ENCODE peak calls at places on chromosomes 6 and 20, in seven cellular contexts. V, H, P, X, L, D and M are unnamed samples.
A peak's percentile ranks its signal among the peaks of the same experiment; 100 is the strongest.

GRCh38 chr20:9454781-9455180 is 59.6 kb upstream of the LAMP5 start:
- DNase-seq in V (no peak), H (no peak), P (no peak), X (no peak), L (no peak), D (no peak), M (no peak)

GRCh38 chr6:47419621-47420020 is 58.0 kb upstream of the CD2AP start:
- DNase-seq in V (no peak), H (no peak), P (no peak), X (no peak), L (no peak), D (no peak), M (no peak)

GRCh38 chr6:151016107-151016506 is 150.6 kb downstream of the MTHFD1L start:
- DNase-seq in V (no peak), H (no peak), P (no peak), X (no peak), L (no peak), D (no peak), M (no peak)

GRCh38 chr6:134935076-134935475 is 14.8 kb downstream of the ALDH8A1 start:
- DNase-seq in V (no peak), H (no peak), P (no peak), X (no peak), L (no peak), D (no peak), M (no peak)

GRCh38 chr6:163533443-163533842 is 118.9 kb downstream of the QKI start:
- DNase-seq in V (peak; percentile 67), H (no peak), P (no peak), X (no peak), L (no peak), D (no peak), M (peak; percentile 29)

GRCh38 chr6:83708970-83709747 is at the start of gene SNAP91:
- DNase-seq in V (no peak), H (no peak), P (no peak), X (peak; percentile 66), L (peak; percentile 85), D (peak; percentile 26), M (no peak)

GRCh38 chr6:112037783-112038216 is 16.1 kb upstream of the CCN6 start:
- DNase-seq in V (no peak), H (no peak), P (no peak), X (peak; percentile 79), L (no peak), D (no peak), M (peak; percentile 84)

GRCh38 chr20:19647992-19648391 is 110.1 kb upstream of the RIN2 start:
- DNase-seq in V (no peak), H (no peak), P (no peak), X (no peak), L (no peak), D (no peak), M (no peak)

GRCh38 chr6:26329763-26330511 is 35.1 kb upstream of the BTN3A2 start:
- DNase-seq in V (no peak), H (no peak), P (peak; percentile 21), X (no peak), L (peak; percentile 66), D (peak; percentile 81), M (no peak)

GRCh38 chr20:21518292-21518991 is 4.6 kb upstream of the NKX2-2 start:
- DNase-seq in V (no peak), H (peak; percentile 81), P (no peak), X (no peak), L (peak; percentile 29), D (no peak), M (no peak)

GRCh38 chr6:82143041-82143481 is 104.5 kb downstream of the IBTK start:
- DNase-seq in V (peak; percentile 35), H (no peak), P (no peak), X (no peak), L (no peak), D (no peak), M (peak; percentile 56)

GRCh38 chr6:80523029-80523428 is 416.6 kb downstream of the BCKDHB start:
- DNase-seq in V (no peak), H (no peak), P (no peak), X (no peak), L (no peak), D (no peak), M (no peak)

GRCh38 chr6:82017316-82017715 is 230.2 kb downstream of the IBTK start:
- DNase-seq in V (no peak), H (no peak), P (no peak), X (peak; percentile 65), L (peak; percentile 45), D (no peak), M (no peak)

GRCh38 chr6:35048631-35049083 is 92.5 kb downstream of the TCP11 start:
- DNase-seq in V (no peak), H (no peak), P (no peak), X (no peak), L (peak; percentile 68), D (no peak), M (no peak)

GRCh38 chr20:60034231-60035110 is 76.2 kb downstream of the CDH26 start:
- DNase-seq in V (no peak), H (no peak), P (no peak), X (no peak), L (no peak), D (no peak), M (no peak)

GRCh38 chr6:68235192-68235812 is 399.8 kb upstream of the ADGRB3 start:
- DNase-seq in V (no peak), H (no peak), P (no peak), X (no peak), L (no peak), D (peak; percentile 2), M (no peak)

GRCh38 chr6:108957221-108957620 is 109.0 kb downstream of the ARMC2 start:
- DNase-seq in V (no peak), H (no peak), P (no peak), X (no peak), L (no peak), D (no peak), M (no peak)

GRCh38 chr20:62203378-62204030 is 16.6 kb downstream of the HRH3 start:
- DNase-seq in V (no peak), H (no peak), P (no peak), X (no peak), L (no peak), D (no peak), M (no peak)

GRCh38 chr6:82204010-82204409 is 43.5 kb downstream of the IBTK start:
- DNase-seq in V (no peak), H (no peak), P (no peak), X (no peak), L (no peak), D (no peak), M (no peak)

GRCh38 chr6:160103825-160104100 is 17.9 kb upstream of the SLC22A1 start:
- DNase-seq in V (no peak), H (no peak), P (no peak), X (no peak), L (no peak), D (no peak), M (no peak)

GRCh38 chr6:29653452-29654038 is 3.3 kb upstream of the MOG start:
- DNase-seq in V (peak; percentile 48), H (peak; percentile 48), P (no peak), X (peak; percentile 2), L (no peak), D (peak; percentile 87), M (peak; percentile 49)

GRCh38 chr6:146593978-146594377 is 4.8 kb upstream of the ADGB start:
- DNase-seq in V (no peak), H (no peak), P (no peak), X (no peak), L (no peak), D (no peak), M (no peak)

GRCh38 chr20:31966991-31967655 is 828 bp upstream of the XKR7 start:
- DNase-seq in V (no peak), H (no peak), P (no peak), X (no peak), L (no peak), D (no peak), M (no peak)

GRCh38 chr6:170295519-170296422 is 4.9 kb upstream of the DLL1 start:
- DNase-seq in V (no peak), H (no peak), P (no peak), X (peak; percentile 36), L (peak; percentile 97), D (peak; percentile 56), M (no peak)

GRCh38 chr6:44025226-44025625 is 102.0 kb downstream of the MRPL14 start:
- DNase-seq in V (no peak), H (no peak), P (no peak), X (no peak), L (no peak), D (no peak), M (no peak)

GRCh38 chr6:113564401-113565161 is 292.6 kb upstream of the MARCKS start:
- DNase-seq in V (peak; percentile 87), H (peak; percentile 52), P (no peak), X (no peak), L (peak; percentile 94), D (peak; percentile 76), M (peak; percentile 60)

GRCh38 chr20:22921595-22922421 is 113.3 kb upstream of the SSTR4 start:
- DNase-seq in V (peak; percentile 3), H (no peak), P (no peak), X (no peak), L (no peak), D (no peak), M (no peak)

GRCh38 chr20:6679086-6679485 is 88.4 kb upstream of the BMP2 start:
- DNase-seq in V (no peak), H (no peak), P (no peak), X (no peak), L (no peak), D (no peak), M (no peak)

GRCh38 chr20:14632906-14633305 is 295.5 kb upstream of the FLRT3 start:
- DNase-seq in V (no peak), H (no peak), P (no peak), X (no peak), L (peak; percentile 46), D (no peak), M (no peak)

GRCh38 chr6:5518936-5519491 is 257.7 kb downstream of the FARS2 start:
- DNase-seq in V (no peak), H (no peak), P (no peak), X (no peak), L (no peak), D (peak; percentile 32), M (no peak)